ENCODE peak calls at places on chromosomes 5 and 9, in nine cellular contexts. One of them, this sample, is unnamed.

GRCh38 chr9:132768932-132769894 is 98.9 kb downstream of the GTF3C4 start:
- DNase-seq in stromal cell of bone marrow: peak; percentile 40
- DNase-seq in T-helper 2 cell: peak; percentile 85
- DNase-seq in EL: peak; percentile 64
- DNase-seq in C1 segment of cervical spinal cord: peak; percentile 22
- DNase-seq in T-cell: peak; percentile 42
- DNase-seq in HCEC 1CT: peak; percentile 18
- DNase-seq in stimulated activated CD8-positive, alpha-beta memory T cell treated with anti-CD3 and anti-CD28 coated beads, Interleukin-15, amount 100 ng/mL, for 48 hours: peak; percentile 39
- DNase-seq in HT-29: peak; percentile 13
- DNase-seq in this sample: peak; percentile 59

GRCh38 chr5:1108008-1108864 is 3.6 kb downstream of the SLC12A7 start:
- DNase-seq in stromal cell of bone marrow: no peak
- DNase-seq in T-helper 2 cell: no peak
- DNase-seq in EL: no peak
- DNase-seq in C1 segment of cervical spinal cord: no peak
- DNase-seq in T-cell: no peak
- DNase-seq in HCEC 1CT: no peak
- DNase-seq in stimulated activated CD8-positive, alpha-beta memory T cell treated with anti-CD3 and anti-CD28 coated beads, Interleukin-15, amount 100 ng/mL, for 48 hours: no peak
- DNase-seq in HT-29: no peak
- DNase-seq in this sample: no peak

GRCh38 chr9:34796924-34797323 is 87.0 kb upstream of the CCL21 start:
- DNase-seq in stromal cell of bone marrow: no peak
- DNase-seq in T-helper 2 cell: no peak
- DNase-seq in EL: no peak
- DNase-seq in C1 segment of cervical spinal cord: no peak
- DNase-seq in T-cell: no peak
- DNase-seq in HCEC 1CT: no peak
- DNase-seq in stimulated activated CD8-positive, alpha-beta memory T cell treated with anti-CD3 and anti-CD28 coated beads, Interleukin-15, amount 100 ng/mL, for 48 hours: no peak
- DNase-seq in HT-29: no peak
- DNase-seq in this sample: no peak

GRCh38 chr9:15211994-15212501 is 95.0 kb downstream of the TTC39B start:
- DNase-seq in stromal cell of bone marrow: no peak
- DNase-seq in T-helper 2 cell: no peak
- DNase-seq in EL: peak; percentile 21
- DNase-seq in C1 segment of cervical spinal cord: no peak
- DNase-seq in T-cell: no peak
- DNase-seq in HCEC 1CT: peak; percentile 18
- DNase-seq in stimulated activated CD8-positive, alpha-beta memory T cell treated with anti-CD3 and anti-CD28 coated beads, Interleukin-15, amount 100 ng/mL, for 48 hours: no peak
- DNase-seq in HT-29: no peak
- DNase-seq in this sample: no peak

GRCh38 chr5:14428302-14429081 is 153.1 kb upstream of the OTULINL start:
- DNase-seq in stromal cell of bone marrow: no peak
- DNase-seq in T-helper 2 cell: no peak
- DNase-seq in EL: peak; percentile 63
- DNase-seq in C1 segment of cervical spinal cord: no peak
- DNase-seq in T-cell: no peak
- DNase-seq in HCEC 1CT: no peak
- DNase-seq in stimulated activated CD8-positive, alpha-beta memory T cell treated with anti-CD3 and anti-CD28 coated beads, Interleukin-15, amount 100 ng/mL, for 48 hours: no peak
- DNase-seq in HT-29: no peak
- DNase-seq in this sample: no peak

GRCh38 chr5:39164529-39165402 is 54.6 kb downstream of the FYB1 start:
- DNase-seq in stromal cell of bone marrow: no peak
- DNase-seq in T-helper 2 cell: peak; percentile 90
- DNase-seq in EL: no peak
- DNase-seq in C1 segment of cervical spinal cord: no peak
- DNase-seq in T-cell: no peak
- DNase-seq in HCEC 1CT: no peak
- DNase-seq in stimulated activated CD8-positive, alpha-beta memory T cell treated with anti-CD3 and anti-CD28 coated beads, Interleukin-15, amount 100 ng/mL, for 48 hours: no peak
- DNase-seq in HT-29: peak; percentile 16
- DNase-seq in this sample: no peak

GRCh38 chr5:103289024-103289423 is 30.5 kb downstream of the MACIR start:
- DNase-seq in stromal cell of bone marrow: no peak
- DNase-seq in T-helper 2 cell: no peak
- DNase-seq in EL: no peak
- DNase-seq in C1 segment of cervical spinal cord: no peak
- DNase-seq in T-cell: no peak
- DNase-seq in HCEC 1CT: no peak
- DNase-seq in stimulated activated CD8-positive, alpha-beta memory T cell treated with anti-CD3 and anti-CD28 coated beads, Interleukin-15, amount 100 ng/mL, for 48 hours: no peak
- DNase-seq in HT-29: no peak
- DNase-seq in this sample: no peak

GRCh38 chr5:6740586-6741150 is 27.4 kb downstream of the TENT4A start:
- DNase-seq in stromal cell of bone marrow: no peak
- DNase-seq in T-helper 2 cell: no peak
- DNase-seq in EL: no peak
- DNase-seq in C1 segment of cervical spinal cord: no peak
- DNase-seq in T-cell: no peak
- DNase-seq in HCEC 1CT: no peak
- DNase-seq in stimulated activated CD8-positive, alpha-beta memory T cell treated with anti-CD3 and anti-CD28 coated beads, Interleukin-15, amount 100 ng/mL, for 48 hours: no peak
- DNase-seq in HT-29: no peak
- DNase-seq in this sample: no peak

GRCh38 chr5:81045389-81045807 is 85.2 kb downstream of the RASGRF2 start:
- DNase-seq in stromal cell of bone marrow: no peak
- DNase-seq in T-helper 2 cell: no peak
- DNase-seq in EL: no peak
- DNase-seq in C1 segment of cervical spinal cord: no peak
- DNase-seq in T-cell: no peak
- DNase-seq in HCEC 1CT: peak; percentile 20
- DNase-seq in stimulated activated CD8-positive, alpha-beta memory T cell treated with anti-CD3 and anti-CD28 coated beads, Interleukin-15, amount 100 ng/mL, for 48 hours: no peak
- DNase-seq in HT-29: no peak
- DNase-seq in this sample: no peak

GRCh38 chr9:92971121-92971520 is 23.8 kb downstream of the FGD3 start:
- DNase-seq in stromal cell of bone marrow: no peak
- DNase-seq in T-helper 2 cell: no peak
- DNase-seq in EL: no peak
- DNase-seq in C1 segment of cervical spinal cord: no peak
- DNase-seq in T-cell: no peak
- DNase-seq in HCEC 1CT: no peak
- DNase-seq in stimulated activated CD8-positive, alpha-beta memory T cell treated with anti-CD3 and anti-CD28 coated beads, Interleukin-15, amount 100 ng/mL, for 48 hours: no peak
- DNase-seq in HT-29: no peak
- DNase-seq in this sample: no peak

GRCh38 chr9:7467186-7467585 is 332.4 kb downstream of the DMAC1 start:
- DNase-seq in stromal cell of bone marrow: no peak
- DNase-seq in T-helper 2 cell: no peak
- DNase-seq in EL: no peak
- DNase-seq in C1 segment of cervical spinal cord: no peak
- DNase-seq in T-cell: no peak
- DNase-seq in HCEC 1CT: no peak
- DNase-seq in stimulated activated CD8-positive, alpha-beta memory T cell treated with anti-CD3 and anti-CD28 coated beads, Interleukin-15, amount 100 ng/mL, for 48 hours: no peak
- DNase-seq in HT-29: no peak
- DNase-seq in this sample: no peak

GRCh38 chr9:136564379-136564988 is 18.6 kb upstream of the NOTCH1 start:
- DNase-seq in stromal cell of bone marrow: peak; percentile 72
- DNase-seq in T-helper 2 cell: no peak
- DNase-seq in EL: peak; percentile 64
- DNase-seq in C1 segment of cervical spinal cord: no peak
- DNase-seq in T-cell: no peak
- DNase-seq in HCEC 1CT: peak; percentile 63
- DNase-seq in stimulated activated CD8-positive, alpha-beta memory T cell treated with anti-CD3 and anti-CD28 coated beads, Interleukin-15, amount 100 ng/mL, for 48 hours: no peak
- DNase-seq in HT-29: no peak
- DNase-seq in this sample: no peak

GRCh38 chr9:128150594-128151342 is 1.5 kb downstream of the LCN2 start:
- DNase-seq in stromal cell of bone marrow: no peak
- DNase-seq in T-helper 2 cell: peak; percentile 30
- DNase-seq in EL: no peak
- DNase-seq in C1 segment of cervical spinal cord: no peak
- DNase-seq in T-cell: no peak
- DNase-seq in HCEC 1CT: no peak
- DNase-seq in stimulated activated CD8-positive, alpha-beta memory T cell treated with anti-CD3 and anti-CD28 coated beads, Interleukin-15, amount 100 ng/mL, for 48 hours: no peak
- DNase-seq in HT-29: peak; percentile 87
- DNase-seq in this sample: no peak

GRCh38 chr5:115737452-115737851 is 79.0 kb downstream of the CDO1 start:
- DNase-seq in stromal cell of bone marrow: no peak
- DNase-seq in T-helper 2 cell: no peak
- DNase-seq in EL: no peak
- DNase-seq in C1 segment of cervical spinal cord: no peak
- DNase-seq in T-cell: no peak
- DNase-seq in HCEC 1CT: no peak
- DNase-seq in stimulated activated CD8-positive, alpha-beta memory T cell treated with anti-CD3 and anti-CD28 coated beads, Interleukin-15, amount 100 ng/mL, for 48 hours: no peak
- DNase-seq in HT-29: no peak
- DNase-seq in this sample: no peak

GRCh38 chr9:87497604-87498045 is at the start of gene DAPK1:
- DNase-seq in stromal cell of bone marrow: no peak
- DNase-seq in T-helper 2 cell: peak; percentile 79
- DNase-seq in EL: peak; percentile 62
- DNase-seq in C1 segment of cervical spinal cord: no peak
- DNase-seq in T-cell: no peak
- DNase-seq in HCEC 1CT: no peak
- DNase-seq in stimulated activated CD8-positive, alpha-beta memory T cell treated with anti-CD3 and anti-CD28 coated beads, Interleukin-15, amount 100 ng/mL, for 48 hours: peak; percentile 15
- DNase-seq in HT-29: peak; percentile 77
- DNase-seq in this sample: no peak

GRCh38 chr9:35906923-35907699 is 1.1 kb downstream of the HRCT1 start:
- DNase-seq in stromal cell of bone marrow: peak; percentile 83
- DNase-seq in T-helper 2 cell: no peak
- DNase-seq in EL: peak; percentile 66
- DNase-seq in C1 segment of cervical spinal cord: no peak
- DNase-seq in T-cell: no peak
- DNase-seq in HCEC 1CT: peak; percentile 86
- DNase-seq in stimulated activated CD8-positive, alpha-beta memory T cell treated with anti-CD3 and anti-CD28 coated beads, Interleukin-15, amount 100 ng/mL, for 48 hours: no peak
- DNase-seq in HT-29: peak; percentile 47
- DNase-seq in this sample: no peak

This sample was measured in CD4-positive, alpha-beta T cell.